ENCODE peak calls at places on chromosomes 12 and 14, in four cellular contexts. One of them, this sample, is unnamed.

GRCh38 chr14:63603749-63604277 is 37.9 kb downstream of the WDR89 start:
- DNase-seq in PC-3: no peak
- DNase-seq in fibroblast of lung: no peak
- DNase-seq in mammary epithelial cell: no peak
- DNase-seq in this sample: no peak

GRCh38 chr12:98656289-98657101 is 11.4 kb downstream of the APAF1 start:
- DNase-seq in PC-3: no peak
- DNase-seq in fibroblast of lung: peak; percentile 8
- DNase-seq in mammary epithelial cell: peak; percentile 2
- DNase-seq in this sample: peak; percentile 6

GRCh38 chr14:63877594-63877993 is 24.8 kb downstream of the SYNE2 start:
- DNase-seq in PC-3: no peak
- DNase-seq in fibroblast of lung: no peak
- DNase-seq in mammary epithelial cell: no peak
- DNase-seq in this sample: no peak

GRCh38 chr12:105855691-105856405 is 282.9 kb downstream of the NUAK1 start:
- DNase-seq in PC-3: no peak
- DNase-seq in fibroblast of lung: no peak
- DNase-seq in mammary epithelial cell: no peak
- DNase-seq in this sample: no peak

GRCh38 chr12:49998453-49998852 is 25.7 kb downstream of the AQP6 start:
- DNase-seq in PC-3: no peak
- DNase-seq in fibroblast of lung: no peak
- DNase-seq in mammary epithelial cell: no peak
- DNase-seq in this sample: no peak

GRCh38 chr12:31037028-31037427 is 36.6 kb upstream of the DDX11 start:
- DNase-seq in PC-3: no peak
- DNase-seq in fibroblast of lung: no peak
- DNase-seq in mammary epithelial cell: no peak
- DNase-seq in this sample: no peak

GRCh38 chr14:93028724-93029076 is 87.0 kb downstream of the ITPK1 start:
- DNase-seq in PC-3: no peak
- DNase-seq in fibroblast of lung: no peak
- DNase-seq in mammary epithelial cell: no peak
- DNase-seq in this sample: no peak

GRCh38 chr12:124518051-124518932 is 49.1 kb downstream of the NCOR2 start:
- DNase-seq in PC-3: peak; percentile 99
- DNase-seq in fibroblast of lung: peak; percentile 100
- DNase-seq in mammary epithelial cell: peak; percentile 97
- DNase-seq in this sample: peak; percentile 96

GRCh38 chr12:100391856-100392255 is 35.0 kb downstream of the SLC17A8 start:
- DNase-seq in PC-3: peak; percentile 54
- DNase-seq in fibroblast of lung: no peak
- DNase-seq in mammary epithelial cell: no peak
- DNase-seq in this sample: peak; percentile 36

GRCh38 chr12:78086553-78087362 is 256.1 kb downstream of the NAV3 start:
- DNase-seq in PC-3: peak; percentile 11
- DNase-seq in fibroblast of lung: no peak
- DNase-seq in mammary epithelial cell: no peak
- DNase-seq in this sample: no peak

GRCh38 chr12:96985515-96986362 is 78.7 kb downstream of the NEDD1 start:
- DNase-seq in PC-3: peak; percentile 62
- DNase-seq in fibroblast of lung: no peak
- DNase-seq in mammary epithelial cell: no peak
- DNase-seq in this sample: peak; percentile 49

GRCh38 chr12:125194999-125195398 is 129.8 kb downstream of the AACS start:
- DNase-seq in PC-3: peak; percentile 33
- DNase-seq in fibroblast of lung: no peak
- DNase-seq in mammary epithelial cell: no peak
- DNase-seq in this sample: no peak

GRCh38 chr14:106564058-106564643 is 1037.8 kb downstream of the TMEM121 start:
- DNase-seq in PC-3: peak; percentile 16
- DNase-seq in fibroblast of lung: no peak
- DNase-seq in mammary epithelial cell: no peak
- DNase-seq in this sample: no peak

GRCh38 chr12:119512772-119513497 is 80.6 kb upstream of the TMEM233 start:
- DNase-seq in PC-3: peak; percentile 44
- DNase-seq in fibroblast of lung: peak; percentile 3
- DNase-seq in mammary epithelial cell: no peak
- DNase-seq in this sample: peak; percentile 48

GRCh38 chr14:79659995-79660975 is 551.0 kb downstream of the DIO2 start:
- DNase-seq in PC-3: no peak
- DNase-seq in fibroblast of lung: no peak
- DNase-seq in mammary epithelial cell: no peak
- DNase-seq in this sample: no peak

GRCh38 chr12:50112456-50113218 is 601 bp downstream of the COX14 start:
- DNase-seq in PC-3: peak; percentile 32
- DNase-seq in fibroblast of lung: no peak
- DNase-seq in mammary epithelial cell: no peak
- DNase-seq in this sample: peak; percentile 60

GRCh38 chr12:92340441-92341332 is 195.0 kb upstream of the BTG1 start:
- DNase-seq in PC-3: no peak
- DNase-seq in fibroblast of lung: no peak
- DNase-seq in mammary epithelial cell: peak; percentile 67
- DNase-seq in this sample: no peak

GRCh38 chr12:89752331-89752730 is 43.7 kb upstream of the ATP2B1 start:
- DNase-seq in PC-3: no peak
- DNase-seq in fibroblast of lung: no peak
- DNase-seq in mammary epithelial cell: no peak
- DNase-seq in this sample: no peak

GRCh38 chr12:43835264-43835655 is 621 bp upstream of the TMEM117 start:
- DNase-seq in PC-3: no peak
- DNase-seq in fibroblast of lung: peak; percentile 22
- DNase-seq in mammary epithelial cell: no peak
- DNase-seq in this sample: no peak

GRCh38 chr14:68377459-68377858 is 415.4 kb downstream of the ZFP36L1 start:
- DNase-seq in PC-3: no peak
- DNase-seq in fibroblast of lung: peak; percentile 71
- DNase-seq in mammary epithelial cell: peak; percentile 73
- DNase-seq in this sample: no peak

GRCh38 chr12:64650762-64651161 is 40.5 kb downstream of the RASSF3 start:
- DNase-seq in PC-3: peak; percentile 97
- DNase-seq in fibroblast of lung: peak; percentile 39
- DNase-seq in mammary epithelial cell: no peak
- DNase-seq in this sample: peak; percentile 68

GRCh38 chr12:95766356-95767019 is 24.1 kb downstream of the NTN4 start:
- DNase-seq in PC-3: no peak
- DNase-seq in fibroblast of lung: peak; percentile 65
- DNase-seq in mammary epithelial cell: no peak
- DNase-seq in this sample: no peak

GRCh38 chr12:28059678-28060077 is 87.1 kb upstream of the PTHLH start:
- DNase-seq in PC-3: no peak
- DNase-seq in fibroblast of lung: no peak
- DNase-seq in mammary epithelial cell: no peak
- DNase-seq in this sample: no peak

GRCh38 chr12:51531982-51532497 is 59.0 kb upstream of the SCN8A start:
- DNase-seq in PC-3: peak; percentile 91
- DNase-seq in fibroblast of lung: peak; percentile 64
- DNase-seq in mammary epithelial cell: peak; percentile 57
- DNase-seq in this sample: peak; percentile 87
- H3K4me3 ChIP-seq in PC-3: peak overlapping the region; percentile 45
- H3K4me3 ChIP-seq in fibroblast of lung: no peak overlapping the region
- H3K4me3 ChIP-seq in mammary epithelial cell: no peak overlapping the region
- H3K4me3 ChIP-seq in this sample: no peak overlapping the region

GRCh38 chr12:47394070-47394469 is 311.8 kb downstream of the RPAP3 start:
- DNase-seq in PC-3: no peak
- DNase-seq in fibroblast of lung: peak; percentile 49
- DNase-seq in mammary epithelial cell: no peak
- DNase-seq in this sample: no peak
- TF ChIP-seq CTCF in PC-3: no peak
- TF ChIP-seq CTCF in fibroblast of lung: no peak
- TF ChIP-seq CTCF in mammary epithelial cell: no peak
- TF ChIP-seq CTCF in this sample: no peak

GRCh38 chr14:52827426-52827825 is 36.0 kb upstream of the GNPNAT1 start:
- DNase-seq in PC-3: no peak
- DNase-seq in fibroblast of lung: no peak
- DNase-seq in mammary epithelial cell: no peak
- DNase-seq in this sample: no peak

GRCh38 chr14:52829527-52829926 is 38.1 kb upstream of the GNPNAT1 start:
- DNase-seq in PC-3: no peak
- DNase-seq in fibroblast of lung: no peak
- DNase-seq in mammary epithelial cell: no peak
- DNase-seq in this sample: no peak

GRCh38 chr14:52824479-52824878 is 33.1 kb upstream of the GNPNAT1 start:
- DNase-seq in PC-3: no peak
- DNase-seq in fibroblast of lung: peak; percentile 22
- DNase-seq in mammary epithelial cell: no peak
- DNase-seq in this sample: no peak

GRCh38 chr14:52821805-52822250 is 30.4 kb upstream of the GNPNAT1 start:
- DNase-seq in PC-3: no peak
- DNase-seq in fibroblast of lung: no peak
- DNase-seq in mammary epithelial cell: no peak
- DNase-seq in this sample: peak; percentile 12

DNA sequence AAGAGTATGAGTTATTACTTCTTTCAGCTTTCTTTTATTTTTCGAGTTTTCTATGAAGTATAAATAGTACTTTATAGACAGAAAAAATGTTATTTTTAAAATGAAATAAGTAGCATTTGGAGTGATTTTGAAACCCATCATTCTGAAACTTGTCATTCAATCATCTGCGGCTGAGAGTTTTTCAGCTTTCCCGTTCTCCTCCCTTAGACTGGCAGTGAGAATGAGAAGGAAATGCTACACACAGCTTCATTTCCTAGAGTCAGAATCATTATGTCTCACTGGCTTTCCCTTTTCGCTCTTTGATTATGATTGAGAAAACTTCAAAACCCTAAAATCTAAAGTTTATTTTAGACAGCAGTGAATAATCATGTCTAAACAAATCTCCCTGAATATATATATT is 33.7 kb upstream of the GNPNAT1 start:
- DNase-seq in PC-3: no peak
- DNase-seq in fibroblast of lung: no peak
- DNase-seq in mammary epithelial cell: no peak
- DNase-seq in this sample: no peak
- H3K4me2 ChIP-seq in PC-3: no peak overlapping the region
- H3K4me2 ChIP-seq in fibroblast of lung: peak overlapping the region; percentile 45
- H3K4me2 ChIP-seq in mammary epithelial cell: no peak overlapping the region
- H3K4me2 ChIP-seq in this sample: no peak overlapping the region

DNA sequence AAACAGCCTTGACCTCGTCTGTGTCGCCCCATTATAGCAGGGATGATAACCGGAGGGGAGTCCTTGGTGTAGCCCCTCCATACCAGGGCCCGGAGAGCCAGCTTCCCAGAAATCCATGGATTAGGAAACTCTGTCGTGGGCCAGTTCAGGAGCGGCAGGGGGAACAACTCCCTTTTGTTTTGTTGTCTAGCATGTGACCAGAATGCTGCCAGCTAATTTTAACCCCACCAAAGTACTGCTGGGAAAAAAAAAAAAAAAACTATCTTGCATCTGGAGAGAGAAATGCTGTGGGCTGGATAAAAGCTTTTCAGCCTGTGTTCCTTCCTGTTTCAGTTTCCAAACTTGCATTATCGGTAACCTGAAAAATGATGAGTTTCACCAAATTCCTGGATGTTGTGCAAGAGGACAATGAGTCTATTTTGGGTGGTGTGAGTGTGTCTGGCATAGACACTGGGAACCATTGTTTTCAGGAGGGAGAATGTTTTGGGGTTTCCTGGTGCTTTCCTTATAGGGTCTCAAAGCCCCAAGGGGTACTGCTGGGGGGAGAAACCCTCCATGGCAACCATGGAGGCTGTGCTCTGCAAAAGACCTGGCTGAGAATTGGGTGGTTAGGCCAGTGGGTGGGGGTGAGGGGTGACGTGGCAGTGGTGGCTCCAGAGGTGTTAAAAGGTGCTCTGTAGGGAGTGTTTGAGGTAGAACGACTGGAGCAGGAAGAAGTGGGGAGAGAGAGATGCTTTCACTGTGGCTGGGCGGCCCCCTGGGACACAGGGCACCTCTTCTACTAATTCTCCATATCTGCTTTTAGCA is 14.9 kb upstream of the IRF2BPL start:
- DNase-seq in PC-3: peak; percentile 93
- DNase-seq in fibroblast of lung: peak; percentile 94
- DNase-seq in mammary epithelial cell: peak; percentile 94
- DNase-seq in this sample: no peak
- H3K4me3 ChIP-seq in PC-3: no peak overlapping the region
- H3K4me3 ChIP-seq in fibroblast of lung: peak overlapping the region; percentile 15
- H3K4me3 ChIP-seq in mammary epithelial cell: no peak overlapping the region
- H3K4me3 ChIP-seq in this sample: no peak overlapping the region

DNA sequence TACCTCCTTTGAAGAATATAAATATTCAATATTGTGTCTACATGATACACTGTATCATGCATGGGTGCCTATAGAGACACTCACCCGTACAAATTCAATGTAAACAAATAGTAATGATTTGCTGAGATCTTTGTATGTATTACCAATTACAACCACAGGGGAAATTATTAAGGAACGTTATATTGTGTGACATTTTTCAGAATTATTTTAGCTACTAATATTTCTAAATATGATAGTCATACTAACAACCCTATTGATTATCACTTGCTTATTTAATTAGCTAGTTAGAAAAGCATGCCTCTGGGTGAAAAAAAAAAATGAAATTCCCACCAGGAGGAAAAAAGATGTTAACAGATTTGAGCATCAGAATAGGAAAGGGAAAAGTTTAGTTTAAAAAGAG is 2.1 kb downstream of the SOX5 start:
- DNase-seq in PC-3: no peak
- DNase-seq in fibroblast of lung: no peak
- DNase-seq in mammary epithelial cell: no peak
- DNase-seq in this sample: no peak
- TF ChIP-seq CTCF in PC-3: no peak
- TF ChIP-seq CTCF in fibroblast of lung: no peak
- TF ChIP-seq CTCF in mammary epithelial cell: no peak
- TF ChIP-seq CTCF in this sample: no peak

DNA sequence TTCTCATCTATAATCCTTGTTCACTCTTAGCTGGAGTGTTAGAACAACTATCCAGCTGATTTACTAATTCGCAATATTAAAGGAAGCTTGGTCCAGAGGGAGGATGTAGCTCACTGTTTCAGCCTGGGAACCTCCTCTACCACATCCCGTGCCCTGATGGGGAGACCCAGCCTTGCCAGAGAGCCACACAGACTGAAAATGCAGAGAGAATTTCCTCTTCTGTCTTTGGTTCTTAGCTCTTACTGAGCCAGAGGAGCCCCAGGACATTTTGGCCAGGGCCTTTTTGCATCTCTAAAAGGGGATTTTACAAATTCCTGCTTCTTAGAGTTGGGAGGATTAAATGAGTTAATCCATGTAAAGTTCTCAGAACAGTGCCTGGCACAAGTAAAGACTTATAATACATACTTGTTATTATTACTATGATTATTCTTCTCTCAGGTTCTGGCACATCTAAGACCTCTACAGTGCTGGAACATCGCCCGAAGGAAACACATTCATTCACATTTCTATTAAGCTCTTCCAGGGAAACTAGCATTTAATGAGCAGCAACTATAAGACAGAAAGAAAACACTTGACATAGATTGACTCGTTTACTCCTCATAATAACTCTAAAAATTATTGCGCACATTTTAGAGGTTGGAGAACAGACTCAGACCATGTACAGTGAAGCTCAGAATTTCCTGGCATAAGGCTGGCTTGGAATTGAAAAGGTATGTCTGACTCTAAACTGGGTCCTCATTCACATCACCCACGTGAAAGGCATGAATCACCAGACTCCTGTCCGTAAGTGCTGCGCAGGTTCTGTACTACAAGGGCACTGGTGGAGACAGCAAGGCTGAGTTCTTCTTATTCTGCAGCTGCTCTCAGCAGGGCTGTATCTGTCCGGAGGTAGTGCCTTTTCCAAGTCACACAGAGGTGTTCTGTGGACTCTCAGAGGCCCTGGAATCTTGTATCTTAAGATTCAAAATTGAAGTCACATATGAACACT is 27.8 kb upstream of the AEBP2 start:
- DNase-seq in PC-3: no peak
- DNase-seq in fibroblast of lung: peak; percentile 53
- DNase-seq in mammary epithelial cell: no peak
- DNase-seq in this sample: no peak
- H3K4me2 ChIP-seq in PC-3: no peak overlapping the region
- H3K4me2 ChIP-seq in fibroblast of lung: no peak overlapping the region
- H3K4me2 ChIP-seq in mammary epithelial cell: no peak overlapping the region
- H3K4me2 ChIP-seq in this sample: no peak overlapping the region